ENCODE peak calls at places on chromosomes 6 and 20, in six cellular contexts. T is anterior cingulate cortex; J is HT-29; V is GM13977; U is CD8-positive, alpha-beta T cell; Z is stimulated activated CD4-positive, alpha-beta T cell treated with anti-CD3 and anti-CD28 coated beads, Interleukin-4, amount 100 ng/mL, for 48 hours. N is an unnamed sample.

GRCh38 chr6:156533860-156534580 is 243.2 kb upstream of the ARID1B start:
- DNase-seq in Z (no peak), U (no peak), J (no peak), V (no peak), T (no peak), N (no peak)

GRCh38 chr20:20612251-20612650 is 100.2 kb downstream of the RALGAPA2 start:
- DNase-seq in V (no peak), Z (no peak), J (no peak), T (no peak), U (no peak), N (no peak)

GRCh38 chr6:156658596-156659316 is 118.4 kb upstream of the ARID1B start:
- DNase-seq in T (no peak), U (no peak), V (no peak), J (no peak), Z (no peak), N (no peak)

GRCh38 chr6:109790131-109790530 is 99.0 kb downstream of the FIG4 start:
- DNase-seq in J (no peak), U (no peak), V (no peak), Z (no peak), T (no peak), N (no peak)

GRCh38 chr6:2725364-2725988 is 25.2 kb downstream of the MYLK4 start:
- DNase-seq in T (no peak), V (no peak), Z (no peak), J (no peak), U (no peak), N (no peak)

GRCh38 chr6:110329348-110329728 is 28.8 kb downstream of the METTL24 start:
- DNase-seq in U (no peak), V (no peak), Z (no peak), J (no peak), T (no peak), N (no peak)

GRCh38 chr20:48165401-48165685 is 380.1 kb upstream of the SULF2 start:
- DNase-seq in V (no peak), Z (no peak), J (no peak), U (no peak), T (no peak), N (no peak)

GRCh38 chr6:7675353-7675945 is 50.5 kb upstream of the BMP6 start:
- DNase-seq in Z (no peak), V (no peak), J (no peak), U (no peak), T (no peak), N (no peak)

GRCh38 chr6:107716688-107717089 is 107.4 kb downstream of the SCML4 start:
- DNase-seq in T (peak), J (peak), V (peak), Z (peak), U (peak), N (no peak)

GRCh38 chr6:157244175-157244574 is 79.1 kb downstream of the TMEM242 start:
- DNase-seq in U (no peak), V (no peak), Z (no peak), J (no peak), T (no peak), N (no peak)